ENCODE peak calls at places on chromosomes 16 and 17, in seven cellular contexts. W is AG04449; F is effector memory CD4-positive, alpha-beta T cell; G is stimulated activated CD4-positive, alpha-beta T cell treated with anti-CD3 and anti-CD28 coated beads, Interleukin-2, amount 100 ng/mL, for 48 hours; Q is activated T-helper 9 cell treated with anti-CD3 and anti-CD28 coated beads, Interleukin-2, amount 50 U/mL, for 16 hours; U is H7; Y is stimulated activated CD8-positive, alpha-beta memory T cell treated with anti-CD3 and anti-CD28 coated beads, Interleukin-15, amount 100 ng/mL, for 4 hours. M is an unnamed sample.

GRCh38 chr16:54116126-54116525 is 170.5 kb downstream of the IRX3 start:
- DNase-seq in W (no peak), F (no peak), G (no peak), Q (no peak), U (no peak), Y (no peak), M (no peak)

GRCh38 chr17:74042744-74043486 is 160.6 kb upstream of the RPL38 start:
- DNase-seq in W (peak; percentile 56), F (no peak), G (peak; percentile 39), Q (peak; percentile 6), U (no peak), Y (no peak), M (no peak)

GRCh38 chr17:75551276-75551675 is 25.8 kb downstream of the LLGL2 start:
- DNase-seq in W (no peak), F (no peak), G (no peak), Q (no peak), U (no peak), Y (no peak), M (no peak)

GRCh38 chr17:80843741-80844156 is 147.9 kb upstream of the CHMP6 start:
- DNase-seq in W (no peak), F (no peak), G (no peak), Q (no peak), U (peak; percentile 60), Y (no peak), M (no peak)

GRCh38 chr16:78709137-78709871 is 609.9 kb downstream of the WWOX start:
- DNase-seq in W (no peak), F (no peak), G (no peak), Q (no peak), U (no peak), Y (no peak), M (no peak)

GRCh38 chr17:57531648-57532486 is 213.2 kb downstream of the CCDC182 start:
- DNase-seq in W (no peak), F (no peak), G (no peak), Q (no peak), U (no peak), Y (no peak), M (no peak)

GRCh38 chr17:53428913-53429312 is 393.8 kb upstream of the KIF2B start:
- DNase-seq in W (no peak), F (no peak), G (no peak), Q (no peak), U (no peak), Y (no peak), M (no peak)

GRCh38 chr16:10269632-10270031 is 87.4 kb upstream of the GRIN2A start:
- DNase-seq in W (no peak), F (no peak), G (no peak), Q (no peak), U (no peak), Y (no peak), M (no peak)

GRCh38 chr17:80248894-80249710 is 11.6 kb upstream of the RNF213 start:
- DNase-seq in W (no peak), F (no peak), G (no peak), Q (no peak), U (peak; percentile 48), Y (no peak), M (no peak)

GRCh38 chr17:4161179-4161559 is 18.2 kb downstream of the CYB5D2 start:
- DNase-seq in W (peak; percentile 46), F (no peak), G (no peak), Q (no peak), U (peak; percentile 47), Y (no peak), M (peak; percentile 72)

GRCh38 chr17:40945414-40945813 is 8.0 kb upstream of the KRT23 start:
- DNase-seq in W (no peak), F (no peak), G (no peak), Q (no peak), U (no peak), Y (no peak), M (no peak)

GRCh38 chr16:19291459-19291858 is 5.9 kb downstream of the CLEC19A start:
- DNase-seq in W (no peak), F (no peak), G (no peak), Q (no peak), U (peak; percentile 49), Y (no peak), M (no peak)

GRCh38 chr17:76524598-76525512 is 12.7 kb downstream of the CYGB start:
- DNase-seq in W (no peak), F (no peak), G (no peak), Q (no peak), U (no peak), Y (no peak), M (no peak)

GRCh38 chr16:48091077-48091476 is 64.7 kb downstream of the ABCC12 start:
- DNase-seq in W (no peak), F (no peak), G (no peak), Q (no peak), U (no peak), Y (no peak), M (no peak)

GRCh38 chr16:84740596-84741071 is 40.8 kb downstream of the USP10 start:
- DNase-seq in W (no peak), F (no peak), G (no peak), Q (no peak), U (no peak), Y (no peak), M (no peak)

GRCh38 chr17:44130693-44131349 is 7.4 kb upstream of the HDAC5 start:
- DNase-seq in W (no peak), F (no peak), G (no peak), Q (no peak), U (no peak), Y (no peak), M (no peak)

GRCh38 chr16:87661561-87661960 is 59.3 kb downstream of the JPH3 start:
- DNase-seq in W (no peak), F (no peak), G (peak; percentile 30), Q (no peak), U (peak; percentile 94), Y (no peak), M (no peak)

GRCh38 chr16:90046971-90047713 is 27.9 kb upstream of the DBNDD1 start:
- DNase-seq in W (no peak), F (no peak), G (no peak), Q (no peak), U (no peak), Y (no peak), M (no peak)

GRCh38 chr17:80372922-80373570 is 41.9 kb upstream of the ENDOV start:
- DNase-seq in W (no peak), F (no peak), G (no peak), Q (no peak), U (no peak), Y (no peak), M (no peak)

GRCh38 chr16:31397701-31398100 is 4.6 kb downstream of the ITGAD start:
- DNase-seq in W (no peak), F (no peak), G (no peak), Q (no peak), U (no peak), Y (no peak), M (no peak)

GRCh38 chr17:1709403-1709891 is 730 bp downstream of the TLCD2 start:
- DNase-seq in W (no peak), F (no peak), G (no peak), Q (no peak), U (peak; percentile 77), Y (no peak), M (no peak)

GRCh38 chr16:66695935-66696668 is 441 bp downstream of the CMTM4 start:
- DNase-seq in W (no peak), F (no peak), G (no peak), Q (peak; percentile 6), U (peak; percentile 87), Y (no peak), M (no peak)

GRCh38 chr16:50207652-50208051 is 54.5 kb downstream of the TENT4B start:
- DNase-seq in W (no peak), F (no peak), G (no peak), Q (no peak), U (no peak), Y (no peak), M (no peak)

GRCh38 chr16:11972128-11972527 is 4.4 kb upstream of the SNX29 start:
- DNase-seq in W (no peak), F (no peak), G (no peak), Q (no peak), U (no peak), Y (no peak), M (no peak)

GRCh38 chr17:12599185-12599920 is 66.3 kb upstream of the MYOCD start:
- DNase-seq in W (no peak), F (no peak), G (no peak), Q (no peak), U (no peak), Y (no peak), M (peak; percentile 52)

GRCh38 chr17:74751210-74751529 is 2.7 kb downstream of the NHERF1 start:
- DNase-seq in W (no peak), F (no peak), G (no peak), Q (no peak), U (no peak), Y (no peak), M (no peak)

GRCh38 chr16:85227262-85227923 is 115.1 kb upstream of the CIBAR2 start:
- DNase-seq in W (no peak), F (no peak), G (no peak), Q (no peak), U (no peak), Y (no peak), M (no peak)

GRCh38 chr16:83969771-83970429 is 1.9 kb downstream of the NECAB2 start:
- DNase-seq in W (no peak), F (no peak), G (no peak), Q (no peak), U (peak; percentile 80), Y (no peak), M (no peak)

GRCh38 chr17:59627269-59627668 is 7.6 kb downstream of the CLTC start:
- DNase-seq in W (no peak), F (no peak), G (no peak), Q (no peak), U (no peak), Y (no peak), M (no peak)

GRCh38 chr17:20197527-20197926 is 188.4 kb downstream of the SPECC1 start:
- DNase-seq in W (no peak), F (no peak), G (no peak), Q (no peak), U (no peak), Y (no peak), M (no peak)

GRCh38 chr16:8187782-8188372 is 402.4 kb downstream of the TMEM114 start:
- DNase-seq in W (no peak), F (no peak), G (no peak), Q (no peak), U (no peak), Y (no peak), M (no peak)